ENCODE peak calls at places on chromosome 11, in seven cellular contexts. Y is neural crest cell, U is endodermal cell, M is psoas muscle, T is K562, H is foreskin fibroblast, R is mesothelial cell of epicardium. X is an unnamed sample.

GRCh38 chr11:114195981-114196731 is 100.0 kb upstream of the NNMT start:
- DNase-seq in Y (no peak), R (no peak), M (no peak), U (no peak), H (no peak), T (no peak), X (no peak)

GRCh38 chr11:66313321-66314185 is 3.3 kb downstream of the CD248 start:
- DNase-seq in H (peak), Y (no peak), U (peak), T (peak), R (peak), M (peak), X (no peak)

GRCh38 chr11:134438533-134438932 is 26.5 kb upstream of the B3GAT1 start:
- DNase-seq in H (no peak), R (no peak), U (no peak), Y (no peak), T (no peak), M (no peak), X (no peak)

GRCh38 chr11:67267188-67268035 is 1.1 kb downstream of the GRK2 start:
- DNase-seq in M (peak), U (no peak), H (no peak), R (no peak), Y (no peak), T (peak), X (no peak)

GRCh38 chr11:65530157-65530496 is 5.2 kb downstream of the SCYL1 start:
- DNase-seq in R (no peak), T (no peak), Y (no peak), M (no peak), U (peak), H (no peak), X (no peak)

GRCh38 chr11:108854366-108854765 is 189.5 kb downstream of the DDX10 start:
- DNase-seq in H (no peak), U (no peak), M (no peak), Y (no peak), T (no peak), R (no peak), X (no peak)

GRCh38 chr11:44883277-44883676 is 67.4 kb downstream of the TP53I11 start:
- DNase-seq in R (no peak), H (no peak), M (no peak), T (no peak), U (no peak), Y (no peak), X (no peak)

GRCh38 chr11:86670179-86670578 is 2.2 kb downstream of the ME3 start:
- DNase-seq in R (no peak), T (no peak), U (no peak), H (no peak), Y (no peak), M (no peak), X (no peak)

GRCh38 chr11:114399903-114400221 is 449 bp downstream of the C11orf71 start:
- DNase-seq in H (no peak), Y (no peak), U (peak), R (no peak), M (no peak), T (no peak), X (peak)

GRCh38 chr11:111194789-111195188 is 50.7 kb upstream of the POU2AF2 start:
- DNase-seq in U (no peak), Y (no peak), T (no peak), R (no peak), H (no peak), M (no peak), X (no peak)

GRCh38 chr11:111193924-111194490 is 51.5 kb upstream of the POU2AF2 start:
- DNase-seq in H (no peak), R (no peak), M (no peak), T (no peak), U (no peak), Y (no peak), X (no peak)

GRCh38 chr11:111185259-111185658 is 60.3 kb upstream of the POU2AF2 start:
- DNase-seq in T (no peak), Y (no peak), U (no peak), H (peak), R (no peak), M (no peak), X (no peak)

GRCh38 chr11:111186308-111186967 is 59.1 kb upstream of the POU2AF2 start:
- DNase-seq in M (no peak), H (no peak), R (no peak), U (no peak), Y (no peak), T (no peak), X (no peak)

DNA sequence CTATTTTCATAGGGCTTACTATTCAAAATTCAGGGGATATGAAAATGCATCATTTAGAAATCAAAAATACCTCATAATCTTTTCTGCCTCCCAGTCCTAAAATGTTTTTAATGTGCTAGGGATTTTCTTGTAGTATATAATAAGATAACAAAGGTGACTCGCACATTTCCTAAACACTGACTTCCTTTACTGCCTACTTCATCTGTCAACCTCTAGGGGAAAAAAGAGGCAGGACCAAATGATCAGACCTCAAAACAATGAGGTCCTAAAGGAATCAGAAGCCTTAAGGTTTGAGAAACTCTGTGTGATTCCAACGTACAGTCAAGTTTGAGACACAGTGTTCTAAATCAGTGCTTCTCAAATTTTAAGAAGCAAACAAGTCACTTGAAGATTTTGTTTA is 56.1 kb upstream of the POU2AF2 start:
- DNase-seq in M (no peak), R (no peak), T (no peak), Y (no peak), U (no peak), H (no peak), X (no peak)
- TF ChIP-seq CTCF in M (no peak), R (no peak), T (no peak), Y (no peak), U (peak), H (no peak), X (peak)

GRCh38 chr11:17002543-17002942 is 11.7 kb downstream of the PLEKHA7 start:
- DNase-seq in U (no peak), T (no peak), H (no peak), M (no peak), R (no peak), Y (no peak), X (no peak)

GRCh38 chr11:17000987-17001386 is 13.2 kb downstream of the PLEKHA7 start:
- DNase-seq in Y (no peak), R (no peak), T (no peak), U (no peak), M (no peak), H (no peak), X (no peak)

GRCh38 chr11:17003426-17003825 is 10.8 kb downstream of the PLEKHA7 start:
- DNase-seq in R (no peak), U (no peak), T (no peak), M (no peak), H (no peak), Y (no peak), X (no peak)

GRCh38 chr11:17008099-17008498 is 6.1 kb downstream of the PLEKHA7 start:
- DNase-seq in R (no peak), Y (no peak), M (peak), H (no peak), T (no peak), U (no peak), X (no peak)

DNA sequence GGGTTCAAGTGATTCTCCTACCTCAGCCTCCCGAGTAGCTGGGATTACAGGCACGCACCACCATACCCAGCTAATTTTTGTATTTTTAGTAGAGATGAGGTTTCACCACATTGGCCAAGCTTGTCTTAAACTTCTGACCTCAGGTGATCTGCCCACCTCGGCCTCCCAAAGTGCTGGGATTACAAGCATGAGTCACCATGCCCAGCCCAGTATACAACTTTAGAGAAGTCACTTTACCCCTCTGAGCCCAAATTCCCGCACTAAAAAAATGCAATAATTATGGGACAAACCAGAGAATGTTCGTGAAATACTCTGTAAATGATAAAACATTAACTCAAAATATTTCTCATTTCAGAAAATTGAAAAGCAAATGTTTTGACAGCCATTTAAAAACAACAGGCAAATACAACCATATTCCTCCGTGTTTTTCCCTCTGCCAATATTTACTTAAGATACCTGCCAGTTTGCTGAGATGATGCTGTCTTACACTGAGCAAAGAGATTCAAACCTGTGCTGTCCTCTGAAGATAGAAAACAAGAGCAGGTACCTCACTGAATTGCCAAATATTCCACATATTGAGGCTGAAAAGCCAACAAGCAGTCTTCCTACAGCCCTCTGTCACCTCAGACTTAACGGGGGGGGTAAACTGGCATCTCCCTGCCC is 9.6 kb downstream of the PLEKHA7 start:
- DNase-seq in H (no peak), T (no peak), U (no peak), M (no peak), R (no peak), Y (no peak), X (no peak)
- TF ChIP-seq CTCF in H (no peak), T (no peak), U (no peak), M (no peak), R (no peak), Y (no peak), X (no peak)

GRCh38 chr11:71301858-71302533 is 49.6 kb upstream of the SHANK2 start:
- DNase-seq in H (no peak), R (peak), M (no peak), Y (no peak), T (no peak), U (peak), X (no peak)
- TF ChIP-seq CTCF in H (no peak), R (no peak), M (no peak), Y (no peak), T (no peak), U (no peak), X (no peak)

DNA sequence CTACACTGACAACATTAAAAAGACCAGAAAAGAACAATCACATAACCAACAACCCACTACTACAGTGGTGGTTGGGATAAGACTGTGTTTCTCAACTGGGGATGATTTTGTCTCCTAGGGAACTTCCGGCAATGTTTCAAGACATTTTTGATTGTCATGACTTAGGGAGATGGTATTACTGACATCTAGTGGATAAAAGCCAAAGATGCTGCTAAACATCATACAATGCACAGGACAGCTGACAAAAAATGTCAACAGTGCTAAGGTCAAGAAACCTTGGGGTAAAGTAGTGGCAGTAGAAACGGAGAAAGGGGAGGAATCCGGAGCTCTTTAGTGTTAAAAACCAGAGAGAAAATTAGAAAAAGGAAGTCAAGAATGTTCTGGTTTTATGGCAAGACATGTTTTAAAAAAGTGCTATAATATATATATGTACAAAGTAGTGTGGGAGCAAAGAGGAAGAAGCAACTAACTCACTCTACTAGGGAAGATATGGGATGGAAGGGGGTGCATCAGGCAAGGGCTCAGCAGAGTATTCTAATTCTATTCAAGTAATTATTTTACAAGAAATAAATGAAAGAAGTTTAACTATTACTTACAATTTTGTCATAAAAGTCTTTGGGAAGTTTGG is 37.2 kb downstream of the CKAP5 start:
- DNase-seq in Y (no peak), U (no peak), M (no peak), H (peak), R (no peak), T (no peak), X (no peak)
- TF ChIP-seq CTCF in Y (peak), U (peak), M (peak), H (no peak), R (no peak), T (peak), X (no peak)

X was measured in endothelial cell.